ENCODE peak calls at places on chromosomes 11 and 22, in four cellular contexts. S, Y, Z and A are unnamed samples.

GRCh38 chr11:71397328-71397860 is 50.8 kb downstream of the DHCR7 start:
- DNase-seq in Z (no peak), S (no peak), Y (no peak), A (no peak)

GRCh38 chr11:35235944-35236666 is 97.1 kb downstream of the CD44 start:
- DNase-seq in Y (peak; percentile 75), S (peak; percentile 18), Z (no peak), A (no peak)

GRCh38 chr11:122727101-122727929 is 71.8 kb downstream of the UBASH3B start:
- DNase-seq in S (no peak), Z (no peak), Y (no peak), A (peak; percentile 66)

GRCh38 chr11:131703311-131703710 is 332.9 kb downstream of the NTM start:
- DNase-seq in Z (no peak), S (no peak), Y (no peak), A (no peak)

GRCh38 chr11:41788177-41788576 is 328.7 kb upstream of the LRRC4C start:
- DNase-seq in S (no peak), Y (no peak), Z (no peak), A (no peak)

GRCh38 chr11:64564947-64565889 is 25.8 kb upstream of the SLC22A12 start:
- DNase-seq in S (no peak), Z (no peak), Y (no peak), A (no peak)

GRCh38 chr11:125939081-125939521 is 6.7 kb upstream of the VSIG10L2 start:
- DNase-seq in S (no peak), Z (no peak), Y (no peak), A (no peak)

GRCh38 chr22:41648431-41648830 is 27.3 kb downstream of the XRCC6 start:
- DNase-seq in S (no peak), Z (no peak), Y (no peak), A (no peak)

GRCh38 chr11:64357904-64358535 is 942 bp upstream of the RPS6KA4 start:
- DNase-seq in Y (peak; percentile 83), S (peak; percentile 93), Z (no peak), A (no peak)

GRCh38 chr22:19596680-19597398 is 72.6 kb upstream of the CLDN5 start:
- DNase-seq in Y (no peak), S (no peak), Z (no peak), A (no peak)

GRCh38 chr22:25572708-25573161 is 8.3 kb downstream of the GRK3 start:
- DNase-seq in S (no peak), Y (no peak), Z (no peak), A (peak; percentile 43)

GRCh38 chr11:62394825-62395538 is 23.9 kb upstream of the SCGB1A1 start:
- DNase-seq in Y (peak; percentile 51), Z (peak; percentile 89), S (peak; percentile 87), A (peak; percentile 81)

GRCh38 chr11:8748317-8748716 is 65.7 kb downstream of the RPL27A start:
- DNase-seq in Z (no peak), Y (no peak), S (no peak), A (no peak)

GRCh38 chr22:41021655-41022454 is 70.5 kb upstream of the EP300 start:
- DNase-seq in Z (peak; percentile 71), Y (peak; percentile 76), S (peak; percentile 56), A (peak; percentile 81)

GRCh38 chr11:95231881-95232605 is 1.0 kb upstream of the SESN3 start:
- DNase-seq in S (no peak), Y (peak; percentile 47), Z (peak; percentile 81), A (peak; percentile 38)

GRCh38 chr11:8747173-8747572 is 64.6 kb downstream of the RPL27A start:
- DNase-seq in Z (no peak), Y (no peak), S (no peak), A (no peak)

GRCh38 chr11:12376259-12376971 is 956 bp upstream of the PARVA start:
- DNase-seq in Z (peak; percentile 54), S (no peak), Y (no peak), A (no peak)

GRCh38 chr11:3893311-3893710 is 37.8 kb downstream of the STIM1 start:
- DNase-seq in S (no peak), Z (no peak), Y (no peak), A (no peak)

GRCh38 chr22:27775087-27775697 is 26.4 kb downstream of the MN1 start:
- DNase-seq in Z (no peak), S (no peak), Y (no peak), A (no peak)

GRCh38 chr11:2547806-2548205 is 103.0 kb downstream of the KCNQ1 start:
- DNase-seq in S (peak; percentile 10), Y (no peak), Z (peak; percentile 10), A (no peak)

GRCh38 chr11:65055538-65055937 is 2.8 kb downstream of the NAALADL1 start:
- DNase-seq in Y (no peak), Z (no peak), S (no peak), A (no peak)

GRCh38 chr11:41983458-41983857 is 524.0 kb upstream of the LRRC4C start:
- DNase-seq in Y (no peak), S (no peak), Z (no peak), A (no peak)

GRCh38 chr11:130992788-130993187 is 76.5 kb upstream of the SNX19 start:
- DNase-seq in Z (no peak), S (no peak), Y (no peak), A (no peak)

GRCh38 chr11:46711288-46711687 is 7.7 kb upstream of the F2 start:
- DNase-seq in Y (no peak), S (no peak), Z (no peak), A (no peak)

GRCh38 chr22:17966403-17966717 is 58.0 kb downstream of the MICAL3 start:
- DNase-seq in S (no peak), Y (no peak), Z (no peak), A (no peak)

GRCh38 chr11:120001161-120002135 is 136.5 kb downstream of the TRIM29 start:
- DNase-seq in Y (no peak), Z (no peak), S (no peak), A (no peak)

GRCh38 chr22:30422481-30423295 is 2.9 kb upstream of the MTFP1 start:
- DNase-seq in Y (peak; percentile 78), Z (peak; percentile 50), S (peak; percentile 79), A (no peak)

GRCh38 chr11:69918231-69918937 is 99.2 kb upstream of the FGF3 start:
- DNase-seq in Z (no peak), S (no peak), Y (no peak), A (no peak)

GRCh38 chr11:7907121-7907520 is 23.9 kb downstream of the OR10A6 start:
- DNase-seq in S (no peak), Z (no peak), Y (no peak), A (no peak)

GRCh38 chr11:64649304-64649703 is 58.3 kb downstream of the SLC22A12 start:
- DNase-seq in Z (peak; percentile 42), Y (no peak), S (peak; percentile 20), A (no peak)

GRCh38 chr11:75272821-75273301 is 32.3 kb downstream of the TPBGL start:
- DNase-seq in Y (no peak), Z (no peak), S (no peak), A (no peak)

GRCh38 chr22:44396727-44397722 is 84.3 kb upstream of the SHISAL1 start:
- DNase-seq in Y (no peak), S (no peak), Z (no peak), A (no peak)

GRCh38 chr22:42473484-42474193 is 41.4 kb upstream of the NFAM1 start:
- DNase-seq in Z (no peak), Y (peak; percentile 51), S (peak; percentile 44), A (peak; percentile 44)

GRCh38 chr11:57604289-57605010 is 7.0 kb downstream of the SERPING1 start:
- DNase-seq in Z (no peak), S (no peak), Y (no peak), A (no peak)

GRCh38 chr11:47768090-47768620 is 1.0 kb upstream of the FNBP4 start:
- DNase-seq in S (peak; percentile 66), Y (peak; percentile 52), Z (peak; percentile 51), A (peak; percentile 20)

GRCh38 chr11:109939176-109939810 is 153.9 kb upstream of the ZC3H12C start:
- DNase-seq in Z (no peak), S (peak; percentile 71), Y (peak; percentile 21), A (peak; percentile 24)

DNA sequence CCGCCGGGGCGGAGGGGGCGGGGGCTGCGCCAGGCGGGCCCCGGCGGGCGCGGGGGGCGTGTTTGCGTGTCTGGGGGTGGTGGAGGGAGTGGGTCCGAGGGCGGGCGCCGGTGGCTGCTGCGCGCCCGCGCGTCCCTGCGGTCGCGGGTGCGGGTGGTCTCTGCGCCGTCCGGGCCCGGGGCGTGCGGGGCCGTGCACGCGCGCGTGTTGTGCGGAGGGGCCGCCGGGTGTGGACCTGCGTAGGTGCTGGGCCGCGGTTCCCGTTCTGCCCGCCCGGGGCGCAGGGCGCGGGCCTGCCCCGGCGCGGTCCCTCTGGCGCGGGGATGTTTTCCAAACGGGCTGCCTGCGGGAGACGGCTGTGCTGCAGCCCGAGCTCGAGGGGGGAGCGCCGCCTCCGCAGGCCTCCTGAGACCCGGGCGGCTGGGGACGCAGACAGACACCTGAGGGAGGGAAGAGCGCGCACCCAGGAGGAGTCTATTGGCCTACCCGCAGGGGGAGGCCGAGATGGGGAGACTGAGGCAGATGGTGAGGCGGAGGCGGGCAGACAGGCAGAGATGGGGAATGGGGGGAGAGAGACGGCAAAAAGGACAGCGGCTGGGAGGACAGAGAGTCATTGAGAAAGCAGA is 442 bp downstream of the PELI3 start:
- DNase-seq in Z (no peak), Y (peak; percentile 63), S (peak; percentile 50), A (peak; percentile 55)
- TF ChIP-seq CTCF in Z (peak; percentile 41), Y (peak; percentile 14), S (peak; percentile 37), A (no peak)

GRCh38 chr11:72752088-72752914 is at the start of gene ARAP1:
- DNase-seq in S (peak; percentile 85), Y (peak; percentile 73), Z (peak; percentile 80), A (peak; percentile 93)
- TF ChIP-seq CTCF in S (no peak), Y (no peak), Z (no peak), A (no peak)

GRCh38 chr11:124075841-124076571 is 34.9 kb upstream of the OR10G7 start:
- DNase-seq in Z (no peak), Y (no peak), S (no peak), A (peak; percentile 34)
- TF ChIP-seq CTCF in Z (no peak), Y (no peak), S (no peak), A (no peak)

DNA sequence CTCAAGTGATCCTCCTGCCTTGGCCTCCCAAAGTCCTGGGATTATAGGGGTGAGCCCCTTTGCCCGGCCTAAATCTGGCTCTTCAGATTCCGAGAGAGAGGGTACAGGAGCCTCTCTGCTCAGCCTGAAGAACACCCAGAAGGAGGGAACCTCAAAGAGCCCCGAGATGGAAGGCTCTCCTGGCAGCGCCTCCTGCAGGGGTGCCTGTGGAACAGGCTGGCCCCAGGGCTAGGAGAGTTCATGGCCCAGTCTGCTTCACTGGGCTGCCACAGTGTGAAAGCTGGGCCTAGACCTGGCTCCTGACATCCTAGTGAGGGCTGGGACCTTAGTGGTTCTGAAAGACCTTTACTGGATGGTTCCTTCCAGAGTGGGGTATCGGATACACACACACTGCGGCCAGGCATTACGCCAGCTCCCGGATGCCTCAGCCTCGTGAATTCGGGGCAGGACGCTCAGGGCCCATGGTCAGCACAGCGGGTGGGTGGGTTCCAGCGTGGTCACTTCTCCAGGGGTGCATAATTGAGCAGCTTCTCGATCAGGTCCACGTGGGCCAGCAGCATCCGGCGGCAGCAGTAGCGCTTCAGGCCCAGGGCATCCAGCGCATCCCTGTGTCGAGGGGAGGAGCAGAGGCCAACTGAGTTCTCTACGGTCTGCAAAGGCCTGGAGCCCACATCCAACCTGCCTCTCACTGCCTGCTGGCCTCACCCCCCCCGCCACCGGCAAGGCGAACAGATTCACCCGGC is 2.3 kb downstream of the POLR2L start:
- DNase-seq in Z (no peak), S (no peak), Y (no peak), A (no peak)
- TF ChIP-seq CTCF in Z (no peak), S (peak; percentile 18), Y (no peak), A (peak; percentile 30)

GRCh38 chr22:22462813-22463567 is 45.6 kb downstream of the ZNF280B start:
- DNase-seq in Y (no peak), Z (no peak), S (no peak), A (no peak)
- TF ChIP-seq CTCF in Y (no peak), Z (no peak), S (no peak), A (peak; percentile 27)

GRCh38 chr22:36405671-36406070 is 17.9 kb upstream of the MYH9 start:
- DNase-seq in Z (no peak), S (no peak), Y (peak; percentile 40), A (no peak)
- TF ChIP-seq CTCF in Z (no peak), S (no peak), Y (no peak), A (no peak)